ENCODE peak calls at places on chromosomes 16 and 17, in nine cellular contexts. E, F, X, I, H, Y, M, Z and N are unnamed samples.

GRCh38 chr17:28645576-28645939 is 600 bp upstream of the BLTP2 start:
- DNase-seq in M (no peak), H (no peak), E (no peak), Y (no peak), I (no peak), X (no peak), F (no peak), Z (no peak), N (no peak)

GRCh38 chr17:7015587-7016020 is 3.2 kb downstream of the RNASEK start:
- DNase-seq in I (no peak), F (no peak), M (no peak), Y (no peak), H (no peak), X (no peak), Z (no peak), E (no peak), N (no peak)

GRCh38 chr17:33560165-33560564 is 267.1 kb upstream of the ASIC2 start:
- DNase-seq in Y (no peak), E (no peak), M (no peak), F (no peak), Z (no peak), I (no peak), H (no peak), X (peak), N (no peak)

GRCh38 chr17:7854078-7854777 is 638 bp upstream of the TMEM88 start:
- DNase-seq in Z (no peak), H (no peak), I (peak), X (no peak), F (no peak), M (no peak), E (no peak), Y (no peak), N (no peak)

GRCh38 chr16:3770530-3770929 is 53.2 kb upstream of the TRAP1 start:
- DNase-seq in F (no peak), H (no peak), Y (no peak), M (no peak), Z (no peak), E (no peak), I (no peak), X (no peak), N (no peak)

GRCh38 chr17:79664925-79665738 is 54.3 kb upstream of the RBFOX3 start:
- DNase-seq in F (no peak), Y (no peak), E (no peak), X (no peak), I (peak), H (no peak), Z (no peak), M (peak), N (peak)

GRCh38 chr17:22273308-22273707 is 581.0 kb downstream of the KCNJ18 start:
- DNase-seq in Y (no peak), F (no peak), E (no peak), I (no peak), X (no peak), M (no peak), H (no peak), Z (no peak), N (no peak)

GRCh38 chr17:37713624-37714023 is 31.2 kb downstream of the HNF1B start:
- DNase-seq in H (no peak), I (no peak), M (peak), Y (no peak), F (no peak), X (no peak), Z (no peak), E (no peak), N (no peak)

GRCh38 chr17:31541559-31541958 is 150.1 kb downstream of the RAB11FIP4 start:
- DNase-seq in X (no peak), M (peak), E (peak), I (peak), Y (peak), Z (no peak), F (no peak), H (no peak), N (peak)

GRCh38 chr16:31458073-31458834 is 1.0 kb upstream of the ARMC5 start:
- DNase-seq in I (peak), X (peak), Z (no peak), E (peak), M (peak), F (peak), H (peak), Y (no peak), N (peak)

GRCh38 chr16:4593069-4593468 is 21.6 kb downstream of the UBALD1 start:
- DNase-seq in Z (no peak), X (no peak), H (no peak), M (no peak), E (no peak), Y (no peak), I (peak), F (no peak), N (no peak)

GRCh38 chr16:81081007-81081406 is 4.0 kb upstream of the C16orf46 start:
- DNase-seq in F (no peak), H (no peak), E (no peak), M (no peak), X (no peak), I (no peak), Y (no peak), Z (no peak), N (no peak)

GRCh38 chr16:15915555-15916081 is 27.2 kb upstream of the CEP20 start:
- DNase-seq in Z (no peak), H (no peak), X (no peak), F (no peak), M (no peak), Y (no peak), E (no peak), I (no peak), N (no peak)

GRCh38 chr17:75919611-75920010 is 14.9 kb upstream of the MRPL38 start:
- DNase-seq in E (no peak), H (no peak), X (no peak), Z (no peak), I (no peak), M (no peak), Y (no peak), F (no peak), N (no peak)

GRCh38 chr17:48799069-48799710 is 17.8 kb downstream of the TTLL6 start:
- DNase-seq in I (no peak), X (no peak), Y (no peak), M (peak), F (no peak), H (no peak), E (no peak), Z (no peak), N (no peak)

GRCh38 chr17:53217311-53217710 is 605.4 kb upstream of the KIF2B start:
- DNase-seq in F (no peak), E (no peak), H (no peak), I (no peak), Y (no peak), X (no peak), M (no peak), Z (no peak), N (no peak)

GRCh38 chr17:50807014-50807413 is 28.4 kb upstream of the WFIKKN2 start:
- DNase-seq in H (no peak), I (no peak), E (no peak), X (no peak), Y (no peak), M (no peak), F (no peak), Z (no peak), N (no peak)

GRCh38 chr17:79925242-79925957 is 86.2 kb upstream of the CBX4 start:
- DNase-seq in X (no peak), E (no peak), Z (peak), Y (no peak), I (no peak), H (no peak), F (peak), M (peak), N (no peak)

GRCh38 chr16:30567160-30567990 is 4.1 kb downstream of the ZNF688 start:
- DNase-seq in Y (no peak), M (no peak), X (no peak), F (no peak), E (no peak), H (no peak), Z (no peak), I (no peak), N (no peak)

GRCh38 chr17:56815711-56816110 is 18.0 kb downstream of the C17orf67 start:
- DNase-seq in E (no peak), M (no peak), H (no peak), Z (no peak), I (no peak), Y (no peak), F (no peak), X (peak), N (no peak)

GRCh38 chr17:48626470-48627241 is 498 bp upstream of the HOXB9 start:
- DNase-seq in E (no peak), Z (no peak), H (no peak), I (peak), X (no peak), F (peak), M (peak), Y (peak), N (peak)

GRCh38 chr16:2205967-2206313 is 686 bp downstream of the MLST8 start:
- DNase-seq in M (no peak), F (no peak), E (no peak), I (no peak), X (no peak), Z (no peak), H (no peak), Y (no peak), N (no peak)

GRCh38 chr17:81044764-81045589 is 10.0 kb downstream of the BAIAP2 start:
- DNase-seq in F (peak), Z (peak), X (peak), E (peak), Y (no peak), M (peak), H (no peak), I (no peak), N (no peak)

GRCh38 chr16:11446566-11447119 is 101.4 kb downstream of the RMI2 start:
- DNase-seq in X (no peak), M (no peak), E (no peak), H (no peak), Z (no peak), Y (no peak), F (no peak), I (no peak), N (no peak)

GRCh38 chr16:88063201-88063773 is 112.1 kb downstream of the BANP start:
- DNase-seq in Y (no peak), M (peak), F (peak), E (no peak), X (peak), I (no peak), Z (peak), H (no peak), N (peak)

GRCh38 chr17:5003214-5003867 is 5.6 kb downstream of the KIF1C start:
- DNase-seq in E (no peak), Z (no peak), H (no peak), M (no peak), F (no peak), I (no peak), Y (no peak), X (no peak), N (no peak)

GRCh38 chr17:33526753-33527152 is 233.7 kb upstream of the ASIC2 start:
- DNase-seq in X (no peak), Z (no peak), I (no peak), M (no peak), E (no peak), F (no peak), H (no peak), Y (no peak), N (no peak)

GRCh38 chr17:66383353-66383752 is 80.9 kb downstream of the PRKCA start:
- DNase-seq in Y (no peak), E (no peak), X (peak), F (no peak), I (no peak), M (no peak), H (no peak), Z (peak), N (no peak)

GRCh38 chr17:65674246-65675045 is 113.0 kb upstream of the AXIN2 start:
- DNase-seq in Z (no peak), X (no peak), E (no peak), F (no peak), M (no peak), I (no peak), H (no peak), Y (no peak), N (no peak)

GRCh38 chr16:556479-557173 is 3.6 kb upstream of the PRR35 start:
- DNase-seq in Y (no peak), Z (no peak), E (no peak), X (no peak), H (no peak), I (no peak), F (no peak), M (no peak), N (no peak)

GRCh38 chr16:74500907-74501306 is 79.6 kb upstream of the CLEC18B start:
- DNase-seq in Z (no peak), F (no peak), M (no peak), X (no peak), I (no peak), E (no peak), H (no peak), Y (no peak), N (no peak)

GRCh38 chr17:81576621-81577277 is 24.6 kb upstream of the FAAP100 start:
- DNase-seq in F (peak), H (no peak), E (no peak), I (peak), M (peak), X (peak), Y (no peak), Z (no peak), N (peak)

GRCh38 chr17:65049085-65049756 is 7.3 kb downstream of the GNA13 start:
- DNase-seq in F (no peak), E (no peak), X (no peak), H (no peak), M (no peak), I (no peak), Y (no peak), Z (no peak), N (no peak)